ENCODE peak calls at places on chromosomes 12 and 14, in six cellular contexts. One of them, this sample, is unnamed. For H3K4me1, the result is how much of the 10 kb centered on the place peaks cover.

GRCh38 chr12:57889541-57889989 is 43.0 kb upstream of the CTDSP2 start:
- DNase-seq in adrenal gland: no peak
- DNase-seq in neural progenitor cell: peak
- DNase-seq in heart left ventricle: peak
- DNase-seq in heart right ventricle: peak
- DNase-seq in uterus: peak
- DNase-seq in this sample: peak

GRCh38 chr12:120397827-120398563 is 29.0 kb upstream of the MSI1 start:
- DNase-seq in adrenal gland: no peak
- DNase-seq in neural progenitor cell: peak
- DNase-seq in heart left ventricle: no peak
- DNase-seq in heart right ventricle: no peak
- DNase-seq in uterus: no peak
- DNase-seq in this sample: no peak

GRCh38 chr12:109461049-109461845 is 15.9 kb downstream of the KCTD10 start:
- DNase-seq in adrenal gland: no peak
- DNase-seq in neural progenitor cell: no peak
- DNase-seq in heart left ventricle: no peak
- DNase-seq in heart right ventricle: no peak
- DNase-seq in uterus: no peak
- DNase-seq in this sample: peak

GRCh38 chr14:31435276-31435675 is 14.9 kb upstream of the HEATR5A start:
- DNase-seq in adrenal gland: no peak
- DNase-seq in neural progenitor cell: no peak
- DNase-seq in heart left ventricle: no peak
- DNase-seq in heart right ventricle: no peak
- DNase-seq in uterus: no peak
- DNase-seq in this sample: no peak

GRCh38 chr12:111953455-111953854 is 59.5 kb downstream of the TMEM116 start:
- DNase-seq in adrenal gland: peak
- DNase-seq in neural progenitor cell: no peak
- DNase-seq in heart left ventricle: no peak
- DNase-seq in heart right ventricle: no peak
- DNase-seq in uterus: no peak
- DNase-seq in this sample: no peak

GRCh38 chr12:112199136-112199535 is 73.8 kb downstream of the TRAFD1 start:
- DNase-seq in adrenal gland: no peak
- DNase-seq in neural progenitor cell: no peak
- DNase-seq in heart left ventricle: no peak
- DNase-seq in heart right ventricle: no peak
- DNase-seq in uterus: no peak
- DNase-seq in this sample: no peak

GRCh38 chr14:80269338-80269935 is 58.1 kb upstream of the DIO2 start:
- DNase-seq in adrenal gland: no peak
- DNase-seq in neural progenitor cell: no peak
- DNase-seq in heart left ventricle: no peak
- DNase-seq in heart right ventricle: no peak
- DNase-seq in uterus: no peak
- DNase-seq in this sample: no peak

GRCh38 chr12:48183876-48184548 is 568 bp downstream of the CCDC184 start:
- DNase-seq in adrenal gland: peak
- DNase-seq in neural progenitor cell: peak
- DNase-seq in heart left ventricle: peak
- DNase-seq in heart right ventricle: no peak
- DNase-seq in uterus: peak
- DNase-seq in this sample: no peak

DNA sequence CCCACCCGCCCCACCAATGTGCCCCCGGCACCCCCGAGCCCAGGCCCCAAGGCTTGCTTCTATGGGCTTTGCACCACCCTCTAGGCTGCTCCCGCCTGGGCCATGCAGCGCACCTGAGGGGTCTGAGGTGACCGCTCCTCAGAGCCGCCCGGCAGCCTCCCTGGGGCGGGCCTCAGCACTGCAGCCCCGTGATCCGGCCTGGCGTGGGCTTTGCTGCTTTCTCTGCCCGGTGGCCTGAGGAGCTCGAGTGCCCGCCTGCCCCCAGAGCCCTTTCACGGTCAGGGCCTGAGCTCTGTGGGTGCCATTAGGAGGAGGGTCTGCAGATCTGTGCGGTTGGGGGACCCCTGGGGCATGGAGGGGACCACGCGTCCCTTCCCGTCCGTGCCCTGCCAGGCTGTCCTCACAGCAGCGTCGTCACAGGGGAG is 6.2 kb downstream of the MTA1 start:
- DNase-seq in adrenal gland: no peak
- DNase-seq in neural progenitor cell: no peak
- DNase-seq in heart left ventricle: no peak
- DNase-seq in heart right ventricle: no peak
- DNase-seq in uterus: no peak
- DNase-seq in this sample: no peak
- H3K4me1 ChIP-seq in adrenal gland: under half
- H3K4me1 ChIP-seq in neural progenitor cell: under half
- H3K4me1 ChIP-seq in heart left ventricle: under half
- H3K4me1 ChIP-seq in heart right ventricle: under half
- H3K4me1 ChIP-seq in uterus: under half
- H3K4me1 ChIP-seq in this sample: under half

GRCh38 chr14:99387880-99388279 is 92.8 kb downstream of the SETD3 start:
- DNase-seq in adrenal gland: no peak
- DNase-seq in neural progenitor cell: no peak
- DNase-seq in heart left ventricle: no peak
- DNase-seq in heart right ventricle: no peak
- DNase-seq in uterus: no peak
- DNase-seq in this sample: no peak

GRCh38 chr14:99393059-99393655 is 87.5 kb downstream of the SETD3 start:
- DNase-seq in adrenal gland: no peak
- DNase-seq in neural progenitor cell: peak
- DNase-seq in heart left ventricle: no peak
- DNase-seq in heart right ventricle: peak
- DNase-seq in uterus: no peak
- DNase-seq in this sample: peak

GRCh38 chr14:99391671-99392070 is 89.0 kb downstream of the SETD3 start:
- DNase-seq in adrenal gland: no peak
- DNase-seq in neural progenitor cell: no peak
- DNase-seq in heart left ventricle: no peak
- DNase-seq in heart right ventricle: no peak
- DNase-seq in uterus: no peak
- DNase-seq in this sample: no peak

GRCh38 chr14:99388286-99388685 is 92.4 kb downstream of the SETD3 start:
- DNase-seq in adrenal gland: no peak
- DNase-seq in neural progenitor cell: no peak
- DNase-seq in heart left ventricle: no peak
- DNase-seq in heart right ventricle: no peak
- DNase-seq in uterus: no peak
- DNase-seq in this sample: no peak

GRCh38 chr14:99389171-99389826 is 91.4 kb downstream of the SETD3 start:
- DNase-seq in adrenal gland: peak
- DNase-seq in neural progenitor cell: peak
- DNase-seq in heart left ventricle: no peak
- DNase-seq in heart right ventricle: peak
- DNase-seq in uterus: no peak
- DNase-seq in this sample: peak
- TF ChIP-seq CTCF in adrenal gland: peak
- TF ChIP-seq CTCF in neural progenitor cell: peak
- TF ChIP-seq CTCF in heart left ventricle: peak
- TF ChIP-seq CTCF in heart right ventricle: peak
- TF ChIP-seq CTCF in uterus: peak
- TF ChIP-seq CTCF in this sample: peak

DNA sequence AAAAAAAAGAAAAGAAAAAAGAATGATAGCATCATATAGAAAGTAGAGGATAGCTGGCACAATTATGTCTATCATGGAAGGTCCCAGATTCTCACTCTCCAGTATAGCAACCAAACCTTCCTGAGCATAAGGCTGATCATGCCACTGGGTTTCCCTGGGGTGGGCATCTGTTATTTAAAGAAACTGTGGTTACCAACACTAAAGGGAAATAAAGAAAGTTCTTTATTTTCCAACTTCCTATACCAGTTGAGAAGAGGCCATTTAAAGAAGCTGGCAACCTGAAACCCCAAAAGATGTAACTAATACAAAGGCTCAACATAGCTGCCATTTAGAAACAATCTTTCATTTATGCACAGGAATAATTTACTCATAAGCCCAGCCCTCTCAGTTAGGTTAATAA is 3.1 kb downstream of the BCAT1 start:
- DNase-seq in adrenal gland: no peak
- DNase-seq in neural progenitor cell: no peak
- DNase-seq in heart left ventricle: no peak
- DNase-seq in heart right ventricle: no peak
- DNase-seq in uterus: no peak
- DNase-seq in this sample: no peak
- H3K27ac ChIP-seq in adrenal gland: peak
- H3K27ac ChIP-seq in neural progenitor cell: peak
- H3K27ac ChIP-seq in heart left ventricle: no peak
- H3K27ac ChIP-seq in heart right ventricle: no peak
- H3K27ac ChIP-seq in uterus: peak
- H3K27ac ChIP-seq in this sample: no peak

DNA sequence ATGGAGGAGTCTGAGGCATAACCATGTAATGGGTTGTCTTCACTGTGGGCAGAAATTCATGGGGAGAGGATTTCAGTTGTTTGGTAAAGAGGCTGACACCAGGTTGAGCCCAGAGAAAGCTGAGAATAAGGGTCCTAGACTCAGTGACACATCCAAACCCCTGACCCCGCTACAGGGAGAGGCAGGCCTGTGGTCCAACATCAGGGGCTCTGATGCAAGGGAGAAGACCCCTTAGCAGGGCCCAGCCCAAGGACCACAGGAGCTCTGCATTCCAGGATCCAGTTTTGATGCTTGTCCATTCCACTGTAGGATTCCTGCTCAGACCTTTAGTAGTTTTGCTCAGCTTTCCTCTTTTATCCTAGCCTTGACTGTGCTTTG is 15.5 kb downstream of the GPR68 start:
- DNase-seq in adrenal gland: no peak
- DNase-seq in neural progenitor cell: no peak
- DNase-seq in heart left ventricle: no peak
- DNase-seq in heart right ventricle: no peak
- DNase-seq in uterus: no peak
- DNase-seq in this sample: no peak
- H3K4me1 ChIP-seq in adrenal gland: under half
- H3K4me1 ChIP-seq in neural progenitor cell: under half
- H3K4me1 ChIP-seq in heart left ventricle: half or more
- H3K4me1 ChIP-seq in heart right ventricle: under half
- H3K4me1 ChIP-seq in uterus: under half
- H3K4me1 ChIP-seq in this sample: under half

GRCh38 chr12:94152292-94153083 is 4.1 kb downstream of the PLXNC1 start:
- DNase-seq in adrenal gland: no peak
- DNase-seq in neural progenitor cell: no peak
- DNase-seq in heart left ventricle: no peak
- DNase-seq in heart right ventricle: no peak
- DNase-seq in uterus: no peak
- DNase-seq in this sample: no peak

GRCh38 chr12:94149781-94150482 is 1.6 kb downstream of the PLXNC1 start:
- DNase-seq in adrenal gland: peak
- DNase-seq in neural progenitor cell: peak
- DNase-seq in heart left ventricle: peak
- DNase-seq in heart right ventricle: peak
- DNase-seq in uterus: peak
- DNase-seq in this sample: peak

GRCh38 chr12:94151577-94151976 is 3.2 kb downstream of the PLXNC1 start:
- DNase-seq in adrenal gland: no peak
- DNase-seq in neural progenitor cell: no peak
- DNase-seq in heart left ventricle: no peak
- DNase-seq in heart right ventricle: no peak
- DNase-seq in uterus: no peak
- DNase-seq in this sample: no peak

GRCh38 chr12:94148841-94149780 is 734 bp downstream of the PLXNC1 start:
- DNase-seq in adrenal gland: peak
- DNase-seq in neural progenitor cell: peak
- DNase-seq in heart left ventricle: peak
- DNase-seq in heart right ventricle: peak
- DNase-seq in uterus: peak
- DNase-seq in this sample: no peak

DNA sequence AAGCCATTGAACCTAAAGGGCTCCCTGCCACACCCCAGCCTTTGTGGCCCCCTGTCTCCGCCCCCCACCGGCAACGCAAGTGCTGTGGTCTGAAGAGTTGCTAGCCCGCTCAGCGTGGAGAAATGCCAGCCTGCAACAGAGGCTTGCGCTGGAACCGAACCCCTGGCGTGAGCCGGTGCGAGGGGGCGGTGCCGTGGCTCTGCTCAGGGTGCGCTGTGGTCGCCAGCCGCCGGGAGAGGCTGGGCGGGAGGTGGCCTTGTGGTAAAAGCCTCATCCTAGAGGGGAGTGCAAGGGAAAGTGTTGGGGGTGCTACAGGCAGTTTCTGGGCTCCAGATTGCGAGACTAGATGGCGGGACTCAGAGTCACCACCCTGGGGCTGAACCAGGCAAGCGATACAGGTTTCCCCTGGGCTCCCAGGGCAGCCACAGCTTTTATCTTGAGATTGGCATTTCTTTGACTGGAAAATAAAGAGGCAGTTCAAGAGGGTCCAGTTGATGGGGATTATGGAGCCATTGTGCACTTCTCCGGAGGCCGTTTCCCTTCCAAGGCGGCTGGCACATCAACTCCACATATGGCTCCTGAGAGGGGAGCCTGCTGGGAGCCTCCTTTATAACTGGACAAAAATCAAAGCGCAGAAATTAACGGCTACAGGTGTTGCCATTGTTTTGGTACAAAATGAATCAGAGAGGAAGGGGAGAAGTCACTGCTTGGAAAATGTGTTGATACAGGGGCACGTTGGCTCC is 2.3 kb downstream of the PLXNC1 start:
- DNase-seq in adrenal gland: no peak
- DNase-seq in neural progenitor cell: peak
- DNase-seq in heart left ventricle: peak
- DNase-seq in heart right ventricle: peak
- DNase-seq in uterus: peak
- DNase-seq in this sample: peak
- TF ChIP-seq CTCF in adrenal gland: no peak
- TF ChIP-seq CTCF in neural progenitor cell: no peak
- TF ChIP-seq CTCF in heart left ventricle: no peak
- TF ChIP-seq CTCF in heart right ventricle: no peak
- TF ChIP-seq CTCF in uterus: no peak
- TF ChIP-seq CTCF in this sample: no peak

GRCh38 chr12:49665384-49665783 is 41.8 kb downstream of the FMNL3 start:
- DNase-seq in adrenal gland: no peak
- DNase-seq in neural progenitor cell: no peak
- DNase-seq in heart left ventricle: no peak
- DNase-seq in heart right ventricle: no peak
- DNase-seq in uterus: no peak
- DNase-seq in this sample: no peak
- H3K27ac ChIP-seq in adrenal gland: peak
- H3K27ac ChIP-seq in neural progenitor cell: no peak
- H3K27ac ChIP-seq in heart left ventricle: peak
- H3K27ac ChIP-seq in heart right ventricle: peak
- H3K27ac ChIP-seq in uterus: no peak
- H3K27ac ChIP-seq in this sample: peak

This sample was measured in upper lobe of right lung.